ENCODE peak calls at places on chromosomes 1 and 21, in five cellular contexts. W is HepG2, O is GM12892, N is H1, M is K562. V is an unnamed sample.

GRCh38 chr1:53473463-53473862 is 14.3 kb downstream of the DMRTB1 start:
- DNase-seq in M (no peak), N (no peak), W (no peak), O (no peak), V (no peak)

GRCh38 chr1:229694053-229694693 is 68.1 kb downstream of the URB2 start:
- DNase-seq in O (no peak), N (no peak), W (no peak), M (no peak), V (no peak)

GRCh38 chr1:186983327-186983726 is 154.6 kb downstream of the PLA2G4A start:
- DNase-seq in N (no peak), O (no peak), W (no peak), M (no peak), V (no peak)

GRCh38 chr1:116382321-116382720 is 9.3 kb downstream of the ATP1A1 start:
- DNase-seq in O (no peak), N (no peak), M (no peak), W (peak), V (no peak)

GRCh38 chr1:63073530-63074306 is 248.6 kb upstream of the FOXD3 start:
- DNase-seq in W (no peak), O (no peak), N (no peak), M (no peak), V (peak)

GRCh38 chr1:10644307-10645128 is 151.9 kb downstream of the CASZ1 start:
- DNase-seq in O (no peak), W (no peak), M (peak), N (no peak), V (no peak)

GRCh38 chr1:100188617-100189016 is 10.6 kb upstream of the LRRC39 start:
- DNase-seq in N (no peak), O (no peak), W (no peak), M (no peak), V (no peak)

GRCh38 chr1:29684141-29684540 is 447.8 kb downstream of the PTPRU start:
- DNase-seq in W (no peak), M (no peak), O (no peak), N (no peak), V (no peak)

GRCh38 chr1:213277036-213277435 is 226.0 kb downstream of the RPS6KC1 start:
- DNase-seq in N (no peak), M (no peak), O (no peak), W (peak), V (no peak)

GRCh38 chr1:229032455-229032854 is 238.5 kb upstream of the RAB4A start:
- DNase-seq in N (no peak), W (peak), O (no peak), M (no peak), V (no peak)

GRCh38 chr1:45654540-45655280 is 30.9 kb upstream of the CCDC17 start:
- DNase-seq in O (no peak), W (no peak), N (no peak), M (no peak), V (no peak)

GRCh38 chr1:234971586-234972297 is 156.9 kb downstream of the TOMM20 start:
- DNase-seq in N (no peak), M (no peak), W (no peak), O (no peak), V (no peak)

GRCh38 chr1:242030071-242030470 is 31.2 kb upstream of the MAP1LC3C start:
- DNase-seq in M (no peak), W (no peak), O (no peak), N (no peak), V (no peak)

GRCh38 chr1:59994302-59995198 is 68.0 kb upstream of the CYP2J2 start:
- DNase-seq in N (no peak), W (no peak), M (no peak), O (no peak), V (no peak)

GRCh38 chr1:229470406-229471043 is 36.6 kb upstream of the ACTA1 start:
- DNase-seq in M (no peak), O (no peak), W (no peak), N (no peak), V (no peak)

GRCh38 chr1:78918157-78918556 is 88.4 kb downstream of the ADGRL4 start:
- DNase-seq in N (no peak), M (no peak), O (no peak), W (no peak), V (no peak)

GRCh38 chr21:34890724-34891609 is 158.1 kb downstream of the RUNX1 start:
- DNase-seq in W (no peak), M (no peak), O (no peak), N (no peak), V (no peak)

GRCh38 chr1:116262995-116263385 is 110.1 kb upstream of the ATP1A1 start:
- DNase-seq in M (no peak), W (no peak), O (no peak), N (no peak), V (no peak)

GRCh38 chr21:28587748-28588147 is 404.9 kb downstream of the LTN1 start:
- DNase-seq in W (no peak), O (no peak), M (no peak), N (no peak), V (no peak)

GRCh38 chr1:204652556-204652955 is 33.0 kb downstream of the LRRN2 start:
- DNase-seq in O (no peak), M (no peak), N (no peak), W (no peak), V (no peak)

GRCh38 chr1:1085171-1085841 is 11.2 kb upstream of the RNF223 start:
- DNase-seq in W (no peak), O (no peak), N (no peak), M (no peak), V (no peak)

GRCh38 chr1:166302919-166303758 is 136.3 kb upstream of the FAM78B start:
- DNase-seq in O (no peak), N (no peak), M (no peak), W (no peak), V (no peak)

GRCh38 chr1:238052496-238053266 is 162.0 kb upstream of the ZP4 start:
- DNase-seq in N (no peak), M (no peak), O (no peak), W (no peak), V (no peak)

GRCh38 chr1:210291786-210292275 is 36.9 kb upstream of the HHAT start:
- DNase-seq in O (no peak), W (no peak), M (no peak), N (no peak), V (no peak)

GRCh38 chr1:151371340-151371739 is 1.2 kb downstream of the SELENBP1 start:
- DNase-seq in N (no peak), M (no peak), O (no peak), W (no peak), V (no peak)

GRCh38 chr21:33070921-33071877 is 1.3 kb downstream of the OLIG1 start:
- DNase-seq in W (no peak), O (no peak), N (no peak), M (no peak), V (peak)

GRCh38 chr1:186722711-186723309 is 42.6 kb upstream of the PTGS2 start:
- DNase-seq in O (no peak), W (peak), M (peak), N (no peak), V (peak)

GRCh38 chr1:92329356-92330129 is 30.7 kb downstream of the RPAP2 start:
- DNase-seq in N (no peak), W (no peak), O (no peak), M (no peak), V (no peak)
- TF ChIP-seq TAF1 in N (no peak), W (no peak), O (no peak), M (no peak), V (no peak)

DNA sequence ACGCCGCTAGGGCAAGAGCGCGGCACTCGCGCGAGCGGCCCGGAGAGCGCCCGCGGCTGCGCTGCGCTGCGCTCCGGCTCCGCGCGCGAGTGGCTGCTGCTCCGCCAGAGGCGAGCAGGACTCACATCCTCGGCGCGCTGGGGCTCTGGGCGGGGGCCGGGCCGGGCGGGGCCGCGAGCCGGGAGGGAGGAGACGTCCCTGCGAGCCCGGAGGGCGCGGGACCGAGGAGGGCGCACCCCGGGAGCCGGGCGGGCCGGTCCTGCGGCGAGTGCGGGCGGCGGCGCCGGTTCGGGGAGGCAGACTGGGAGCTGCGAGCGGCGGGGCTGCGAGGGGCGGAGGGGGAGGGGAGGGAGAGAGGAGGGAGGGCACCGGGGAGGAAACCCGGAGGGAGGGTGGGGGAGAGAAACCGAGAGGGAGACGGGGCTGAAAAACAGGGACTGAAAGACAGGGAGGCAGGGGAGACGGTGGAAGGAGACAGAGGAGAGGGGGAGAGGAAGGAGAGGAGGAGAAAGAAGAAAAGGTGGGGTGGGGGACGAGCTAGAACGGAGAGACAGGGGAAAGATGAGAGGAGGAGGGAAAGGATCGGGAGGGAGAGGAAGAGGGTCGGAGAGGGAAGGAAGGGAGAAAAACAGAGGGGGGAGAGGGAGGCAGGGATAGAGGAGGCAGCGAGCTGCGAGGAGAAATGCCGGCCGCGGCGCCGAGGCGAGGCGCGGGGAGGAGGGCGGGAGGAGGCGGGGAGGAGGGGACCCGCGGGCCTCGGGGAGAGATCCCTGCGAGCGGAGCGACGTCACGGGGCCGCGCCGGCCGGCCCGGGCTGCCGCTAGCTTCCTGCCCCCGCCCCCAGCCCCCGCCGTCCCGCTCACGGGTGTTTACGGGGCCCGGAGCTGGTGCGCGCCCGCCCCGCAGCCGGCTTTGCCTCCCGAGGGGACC is at the start of gene CAMK2N1:
- DNase-seq in W (peak), M (peak), N (no peak), O (peak), V (peak)
- TF ChIP-seq POLR2A in W (no peak), M (no peak), N (no peak), O (no peak), V (no peak)

GRCh38 chr1:67941155-67941554 is 107.9 kb upstream of the GNG12 start:
- DNase-seq in M (no peak), W (no peak), O (no peak), N (no peak), V (no peak)

GRCh38 chr1:67937010-67937409 is 103.7 kb upstream of the GNG12 start:
- DNase-seq in W (no peak), O (no peak), M (no peak), N (no peak), V (no peak)

GRCh38 chr1:67939942-67940341 is 106.7 kb upstream of the GNG12 start:
- DNase-seq in N (no peak), W (no peak), M (no peak), O (no peak), V (no peak)

GRCh38 chr1:67937651-67938050 is 104.4 kb upstream of the GNG12 start:
- DNase-seq in O (no peak), W (no peak), M (no peak), N (no peak), V (no peak)

DNA sequence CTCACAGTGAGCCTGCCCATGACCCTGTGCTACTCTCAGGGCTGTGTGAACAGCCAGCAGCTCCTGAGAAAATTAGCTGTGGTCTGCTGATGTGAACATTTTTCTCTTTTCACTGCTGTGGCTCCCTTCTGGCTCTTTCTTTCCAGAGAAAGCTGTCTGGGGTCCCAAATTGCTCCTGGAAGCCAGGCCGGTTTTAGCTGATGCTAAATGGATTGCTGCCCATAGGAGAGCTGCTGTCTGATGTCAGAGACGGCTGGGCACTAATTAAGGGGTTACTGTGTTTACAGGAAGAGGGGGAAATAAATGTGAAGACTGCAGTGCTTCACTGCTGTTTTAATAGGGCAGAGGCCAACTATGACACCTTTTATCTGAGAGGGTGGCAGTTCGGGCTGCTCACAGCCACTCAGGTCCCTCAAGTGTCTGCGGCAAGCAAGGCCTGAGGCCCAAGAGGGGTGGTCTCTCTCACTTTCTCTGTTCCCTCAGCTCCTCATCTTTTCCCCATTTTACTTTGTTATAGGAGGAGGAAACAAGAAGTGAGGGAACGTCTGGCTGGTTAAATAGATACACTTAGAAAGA is 106.0 kb upstream of the GNG12 start:
- DNase-seq in M (no peak), O (no peak), N (no peak), W (no peak), V (no peak)
- TF ChIP-seq TAF1 in M (no peak), O (no peak), N (no peak), W (no peak), V (no peak)

GRCh38 chr1:201310986-201311355 is 27.7 kb downstream of the PKP1 start:
- DNase-seq in W (no peak), M (no peak), N (no peak), O (no peak), V (no peak)
- TF ChIP-seq POLR2A in W (no peak), M (no peak), N (no peak), O (no peak), V (no peak)

GRCh38 chr1:8127201-8127641 is 101.1 kb upstream of the ERRFI1 start:
- DNase-seq in W (no peak), M (no peak), N (no peak), O (no peak), V (no peak)

GRCh38 chr1:8122160-8122476 is 96.0 kb upstream of the ERRFI1 start:
- DNase-seq in O (no peak), W (no peak), N (no peak), M (peak), V (no peak)

GRCh38 chr1:8121261-8122159 is 95.4 kb upstream of the ERRFI1 start:
- DNase-seq in M (peak), O (no peak), N (no peak), W (peak), V (no peak)

GRCh38 chr1:8120693-8121260 is 94.7 kb upstream of the ERRFI1 start:
- DNase-seq in M (no peak), N (no peak), W (peak), O (no peak), V (no peak)

GRCh38 chr1:8122477-8123407 is 96.6 kb upstream of the ERRFI1 start:
- DNase-seq in M (peak), W (no peak), O (no peak), N (no peak), V (no peak)
- TF ChIP-seq TAF1 in M (no peak), W (no peak), O (no peak), N (no peak), V (no peak)

DNA sequence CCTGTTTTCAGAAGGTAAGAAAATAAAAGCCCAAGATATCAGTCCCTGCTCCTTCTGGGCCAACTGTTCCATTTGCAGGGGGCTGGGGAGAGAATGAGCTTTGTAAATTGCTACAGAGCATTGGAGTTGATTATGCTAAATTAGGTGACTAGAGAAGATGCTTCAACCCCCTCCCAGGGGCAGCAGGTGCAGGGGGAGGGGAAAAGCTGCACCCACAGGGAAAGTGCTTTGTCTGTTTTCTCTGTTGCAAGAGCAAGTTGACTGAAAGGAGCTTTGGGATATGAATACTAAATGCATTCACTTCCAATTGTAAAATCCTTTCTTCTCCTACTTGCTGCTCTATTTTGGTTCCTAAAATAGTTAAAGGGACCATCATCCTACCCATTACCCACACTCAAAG is 16.5 kb upstream of the PIGM start:
- DNase-seq in O (no peak), W (no peak), N (no peak), M (no peak), V (no peak)
- TF ChIP-seq POLR2A in O (no peak), W (no peak), N (no peak), M (no peak), V (no peak)

DNA sequence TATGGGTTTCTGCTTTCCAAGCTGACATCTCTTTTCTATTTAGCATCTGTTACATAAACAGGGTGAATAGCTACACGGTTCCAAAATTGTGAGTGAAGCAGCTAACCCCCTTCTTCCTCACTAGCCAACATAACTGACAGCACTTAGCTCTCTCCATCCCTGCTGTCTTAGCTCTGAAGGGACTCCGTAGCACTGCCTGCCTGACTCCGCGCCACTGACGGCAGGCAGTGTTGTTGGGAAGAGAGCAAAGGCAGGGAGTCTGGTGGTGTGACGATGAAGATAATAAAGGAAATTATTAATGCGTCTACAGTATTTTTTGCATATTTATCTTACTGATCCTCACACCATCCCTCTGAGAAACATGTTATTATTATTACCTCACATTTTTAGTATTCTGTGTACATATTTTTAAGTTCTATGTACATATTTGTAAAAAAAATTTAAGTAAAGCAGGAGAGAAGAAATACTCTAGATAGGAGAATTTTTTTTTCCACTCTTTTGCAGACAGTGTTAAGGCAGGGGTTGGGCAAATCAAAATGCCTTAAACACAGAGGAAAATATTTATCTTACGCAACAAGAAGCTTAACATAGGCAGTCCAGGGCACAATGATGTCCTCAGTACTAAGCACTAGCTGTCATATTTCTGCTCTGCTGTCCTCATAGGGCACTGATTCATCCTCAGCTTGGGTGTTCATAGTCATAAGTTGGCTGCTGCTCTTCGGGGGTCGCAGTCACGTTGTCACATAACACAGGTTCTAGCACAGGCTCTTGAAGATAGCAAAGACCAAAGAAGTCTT is 247.2 kb downstream of the PTBP2 start:
- DNase-seq in W (no peak), M (no peak), N (no peak), O (no peak), V (no peak)
- TF ChIP-seq TAF1 in W (no peak), M (no peak), N (no peak), O (no peak), V (no peak)

GRCh38 chr1:93816970-93817738 is 61.9 kb downstream of the DNTTIP2 start:
- DNase-seq in M (peak), O (no peak), N (no peak), W (peak), V (no peak)

GRCh38 chr1:93817819-93818569 is 61.0 kb downstream of the DNTTIP2 start:
- DNase-seq in W (no peak), M (no peak), N (no peak), O (peak), V (no peak)

GRCh38 chr1:93820554-93821411 is 58.2 kb downstream of the DNTTIP2 start:
- DNase-seq in O (no peak), M (no peak), N (no peak), W (no peak), V (no peak)

GRCh38 chr1:93815738-93816110 is 63.3 kb downstream of the DNTTIP2 start:
- DNase-seq in N (no peak), W (no peak), O (no peak), M (no peak), V (no peak)

DNA sequence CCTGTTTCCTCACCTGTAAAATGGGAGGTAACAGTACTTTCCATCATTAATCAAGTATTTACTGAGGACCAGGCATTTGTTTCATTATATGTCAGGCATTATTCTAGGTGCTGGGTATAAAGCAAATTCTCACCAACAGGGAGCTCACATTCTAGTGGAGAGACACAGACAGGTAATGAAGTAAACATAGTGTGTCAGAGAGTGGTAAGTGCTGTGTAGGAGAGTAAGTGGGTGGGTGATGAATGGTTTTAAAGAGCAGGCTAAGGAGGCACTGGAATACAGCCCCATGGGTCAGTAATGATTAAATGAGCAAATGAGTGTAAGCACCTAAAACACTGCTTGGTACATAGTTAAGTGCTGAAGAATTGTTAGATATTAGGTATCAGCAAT is 60.4 kb downstream of the DNTTIP2 start:
- DNase-seq in N (no peak), M (no peak), O (no peak), W (no peak), V (no peak)
- TF ChIP-seq POLR2A in N (no peak), M (no peak), O (no peak), W (no peak), V (no peak)

GRCh38 chr1:4425892-4426291 is 228.5 kb upstream of the AJAP1 start:
- DNase-seq in W (no peak), O (no peak), N (no peak), M (peak), V (no peak)
- TF ChIP-seq TAF1 in W (no peak), O (no peak), N (no peak), M (no peak), V (no peak)

V was measured in GM12891.